ENCODE peak calls at places on chromosomes 7 and 10, in ten cellular contexts. Q is suprapubic skin, G is right lobe of liver, Y is astrocyte of the spinal cord, T is HepG2, E is dorsolateral prefrontal cortex, D is foreskin keratinocyte, I is lower lobe of right lung, L is neural crest cell, B is NB4. N is an unnamed sample.
A peak's percentile ranks its signal among the peaks of the same experiment; 100 is the strongest.

GRCh38 chr7:101664390-101664789 is 35.3 kb upstream of the MYL10 start:
- DNase-seq in Q (no peak), G (no peak), Y (no peak), T (no peak), E (no peak), D (no peak), I (no peak), L (no peak), B (no peak), N (no peak)

GRCh38 chr7:66474441-66474840 is 154.2 kb upstream of the KCTD7 start:
- DNase-seq in Q (no peak), G (no peak), Y (no peak), T (no peak), E (no peak), D (no peak), I (no peak), L (no peak), B (no peak), N (no peak)

GRCh38 chr10:71970869-71971268 is 6.7 kb downstream of the CHST3 start:
- DNase-seq in Q (no peak), G (no peak), Y (peak; percentile 42), T (no peak), E (no peak), D (no peak), I (no peak), L (no peak), B (no peak), N (no peak)

GRCh38 chr10:11616021-11616420 is 4.6 kb upstream of the USP6NL start:
- DNase-seq in Q (no peak), G (no peak), Y (no peak), T (no peak), E (no peak), D (no peak), I (no peak), L (no peak), B (no peak), N (no peak)

GRCh38 chr7:36287371-36288241 is 102.1 kb upstream of the ANLN start:
- DNase-seq in Q (no peak), G (no peak), Y (no peak), T (peak; percentile 91), E (peak; percentile 28), D (no peak), I (no peak), L (no peak), B (peak; percentile 54), N (no peak)

GRCh38 chr10:53918755-53919154 is 882.3 kb downstream of the PCDH15 start:
- DNase-seq in Q (no peak), G (no peak), Y (no peak), T (no peak), E (no peak), D (no peak), I (no peak), L (no peak), B (no peak), N (no peak)

GRCh38 chr7:125059861-125060456 is 130.3 kb upstream of the POT1 start:
- DNase-seq in Q (no peak), G (no peak), Y (peak; percentile 56), T (no peak), E (no peak), D (no peak), I (no peak), L (no peak), B (peak; percentile 7), N (no peak)

GRCh38 chr10:86756511-86757109 is at the start of gene BMPR1A:
- DNase-seq in Q (no peak), G (no peak), Y (peak; percentile 92), T (no peak), E (no peak), D (no peak), I (no peak), L (peak; percentile 96), B (no peak), N (peak; percentile 74)

GRCh38 chr10:113680172-113681111 is 730 bp downstream of the CASP7 start:
- DNase-seq in Q (peak; percentile 71), G (peak; percentile 69), Y (peak; percentile 46), T (peak; percentile 24), E (no peak), D (peak; percentile 77), I (peak; percentile 67), L (no peak), B (peak; percentile 88), N (no peak)

GRCh38 chr10:132383026-132383565 is 13.9 kb upstream of the PWWP2B start:
- DNase-seq in Q (peak; percentile 55), G (no peak), Y (no peak), T (no peak), E (peak; percentile 10), D (no peak), I (no peak), L (no peak), B (peak; percentile 75), N (no peak)

GRCh38 chr10:18618995-18619394 is 32.4 kb downstream of the NSUN6 start:
- DNase-seq in Q (no peak), G (no peak), Y (peak; percentile 65), T (no peak), E (no peak), D (no peak), I (no peak), L (no peak), B (no peak), N (no peak)

GRCh38 chr7:26964409-26964808 is 100.0 kb upstream of the SKAP2 start:
- DNase-seq in Q (no peak), G (no peak), Y (no peak), T (no peak), E (no peak), D (no peak), I (no peak), L (no peak), B (peak; percentile 8), N (no peak)

GRCh38 chr10:99276848-99277486 is 41.3 kb upstream of the HPSE2 start:
- DNase-seq in Q (no peak), G (no peak), Y (peak; percentile 6), T (peak; percentile 17), E (no peak), D (no peak), I (no peak), L (no peak), B (peak; percentile 56), N (no peak)

GRCh38 chr7:127047521-127047920 is 205.2 kb downstream of the GRM8 start:
- DNase-seq in Q (no peak), G (no peak), Y (no peak), T (no peak), E (no peak), D (no peak), I (no peak), L (no peak), B (no peak), N (no peak)

GRCh38 chr10:73950155-73950554 is 39.2 kb downstream of the PLAU start:
- DNase-seq in Q (no peak), G (no peak), Y (no peak), T (no peak), E (no peak), D (no peak), I (no peak), L (no peak), B (no peak), N (no peak)

GRCh38 chr10:96998329-96998888 is 166.3 kb downstream of the LCOR start:
- DNase-seq in Q (no peak), G (no peak), Y (peak; percentile 85), T (peak; percentile 77), E (no peak), D (no peak), I (no peak), L (no peak), B (no peak), N (no peak)

GRCh38 chr7:70704921-70705346 is 427.0 kb upstream of the GALNT17 start:
- DNase-seq in Q (no peak), G (no peak), Y (no peak), T (no peak), E (no peak), D (no peak), I (no peak), L (no peak), B (no peak), N (no peak)

GRCh38 chr10:92627845-92628480 is 35.0 kb downstream of the KIF11 start:
- DNase-seq in Q (no peak), G (no peak), Y (peak; percentile 7), T (no peak), E (no peak), D (no peak), I (no peak), L (no peak), B (no peak), N (no peak)
- TF ChIP-seq CTCF in Q (no peak), G (no peak), Y (no peak), T (peak; percentile 32), E (peak; percentile 4), D (no peak), I (no peak), L (no peak), B (no peak), N (peak; percentile 57)

DNA sequence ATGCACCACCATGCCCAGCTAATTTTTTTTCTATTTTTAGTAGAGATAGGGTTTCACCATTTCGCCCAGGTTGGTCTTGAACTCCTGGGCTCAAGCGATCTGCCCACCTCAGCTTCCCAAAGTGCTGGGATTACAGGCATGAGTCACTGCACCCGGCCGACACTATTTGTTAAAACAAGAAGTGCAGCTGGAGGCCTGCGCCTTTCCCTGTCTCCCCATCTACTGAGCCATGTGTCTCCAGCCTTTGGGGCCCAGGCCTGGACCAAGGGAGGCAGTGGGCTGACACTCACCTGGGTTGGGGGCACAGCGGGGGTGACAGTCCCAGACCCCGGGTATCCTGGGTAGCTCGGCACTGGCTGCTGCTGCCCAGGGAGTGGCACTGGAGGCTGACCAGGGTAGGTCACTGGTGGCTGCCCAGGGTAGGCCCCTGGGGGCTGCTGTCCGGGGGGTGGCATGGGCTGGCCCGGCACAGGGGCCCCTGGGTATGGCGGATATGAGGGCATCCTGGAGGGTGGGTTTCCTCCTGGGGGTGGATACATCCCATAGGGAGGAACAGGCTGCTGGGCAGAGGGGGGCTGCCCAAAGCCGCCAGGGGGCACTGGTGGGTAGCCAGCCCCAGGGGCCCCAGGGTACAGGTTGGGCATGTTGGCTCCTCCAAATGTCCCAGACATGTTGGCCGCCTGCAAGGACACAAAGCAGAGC is 36.3 kb downstream of the PLAC9 start:
- DNase-seq in Q (no peak), G (no peak), Y (no peak), T (no peak), E (peak; percentile 23), D (no peak), I (no peak), L (no peak), B (no peak), N (no peak)
- TF ChIP-seq CTCF in Q (no peak), G (peak; percentile 26), Y (peak; percentile 38), T (peak; percentile 60), E (no peak), D (peak; percentile 44), I (peak; percentile 20), L (peak; percentile 27), B (peak; percentile 32), N (peak; percentile 38)

GRCh38 chr7:2384354-2385243 is 18.8 kb upstream of the CHST12 start:
- DNase-seq in Q (no peak), G (no peak), Y (no peak), T (no peak), E (no peak), D (no peak), I (no peak), L (no peak), B (peak; percentile 44), N (no peak)
- TF ChIP-seq CTCF in Q (no peak), G (no peak), Y (peak; percentile 42), T (peak; percentile 53), E (no peak), D (peak; percentile 29), I (no peak), L (no peak), B (peak; percentile 39), N (no peak)

DNA sequence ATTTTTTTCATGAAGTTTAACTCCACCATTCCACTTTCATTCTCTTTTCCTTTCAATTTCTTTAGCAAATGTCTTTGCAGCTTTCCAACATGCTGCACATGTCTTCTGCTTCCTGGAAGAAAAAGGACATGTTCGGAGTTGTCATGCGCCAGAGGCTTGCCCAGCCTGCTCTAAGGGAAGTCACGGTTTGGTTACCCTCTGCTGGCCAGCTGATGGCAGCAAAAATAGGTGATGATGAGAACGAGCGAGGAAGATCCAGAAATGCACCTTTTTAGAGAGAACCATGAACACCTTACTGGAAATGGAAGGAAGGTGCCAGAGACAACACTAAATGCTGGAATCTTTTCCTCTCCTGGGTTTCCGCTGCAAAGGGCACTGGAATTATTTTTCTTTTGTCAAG is 4.9 kb upstream of the ZSCAN21 start:
- DNase-seq in Q (no peak), G (peak; percentile 65), Y (no peak), T (no peak), E (peak; percentile 37), D (no peak), I (no peak), L (no peak), B (no peak), N (no peak)
- TF ChIP-seq CTCF in Q (no peak), G (peak; percentile 39), Y (no peak), T (peak; percentile 56), E (no peak), D (peak; percentile 71), I (no peak), L (no peak), B (no peak), N (no peak)

N was measured in type B pancreatic cell.